ENCODE peak calls at places on chromosomes 13 and 19, in four cellular contexts. One of them, this sample, is unnamed.

GRCh38 chr13:36344173-36344572 is 2.0 kb downstream of the SPART start:
- DNase-seq in K562: peak
- DNase-seq in H1: no peak
- DNase-seq in GM12891: no peak
- DNase-seq in this sample: no peak

GRCh38 chr13:67438465-67438864 is 208.3 kb upstream of the PCDH9 start:
- DNase-seq in GM12891: no peak
- DNase-seq in K562: no peak
- DNase-seq in H1: no peak
- DNase-seq in this sample: no peak

GRCh38 chr19:46373573-46374359 is 26.9 kb downstream of the PPP5C start:
- DNase-seq in K562: no peak
- DNase-seq in H1: peak
- DNase-seq in GM12891: no peak
- DNase-seq in this sample: no peak

GRCh38 chr19:5691930-5692784 is 2.1 kb downstream of the RPL36 start:
- DNase-seq in H1: no peak
- DNase-seq in K562: no peak
- DNase-seq in GM12891: no peak
- DNase-seq in this sample: no peak

GRCh38 chr13:48006396-48006795 is 5.3 kb upstream of the SUCLA2 start:
- DNase-seq in H1: no peak
- DNase-seq in GM12891: no peak
- DNase-seq in K562: no peak
- DNase-seq in this sample: no peak

GRCh38 chr19:4501691-4502090 is 16.6 kb downstream of the PLIN4 start:
- DNase-seq in H1: no peak
- DNase-seq in K562: no peak
- DNase-seq in GM12891: no peak
- DNase-seq in this sample: no peak

GRCh38 chr13:94352057-94352456 is 127.4 kb downstream of the DCT start:
- DNase-seq in GM12891: no peak
- DNase-seq in K562: no peak
- DNase-seq in H1: no peak
- DNase-seq in this sample: no peak

GRCh38 chr19:3324405-3324856 is 42.0 kb upstream of the NFIC start:
- DNase-seq in K562: peak
- DNase-seq in GM12891: no peak
- DNase-seq in H1: no peak
- DNase-seq in this sample: no peak

GRCh38 chr19:49097453-49098288 is 12.4 kb downstream of the SNRNP70 start:
- DNase-seq in H1: peak
- DNase-seq in GM12891: peak
- DNase-seq in K562: peak
- DNase-seq in this sample: no peak

GRCh38 chr19:4519521-4520277 is 1.4 kb upstream of the PLIN4 start:
- DNase-seq in GM12891: no peak
- DNase-seq in H1: no peak
- DNase-seq in K562: no peak
- DNase-seq in this sample: no peak

GRCh38 chr19:5955638-5955935 is 22.4 kb downstream of the RANBP3 start:
- DNase-seq in K562: no peak
- DNase-seq in GM12891: no peak
- DNase-seq in H1: no peak
- DNase-seq in this sample: no peak

GRCh38 chr19:17865364-17866311 is 5.9 kb downstream of the RPL18A start:
- DNase-seq in K562: peak
- DNase-seq in GM12891: no peak
- DNase-seq in H1: no peak
- DNase-seq in this sample: no peak

GRCh38 chr13:52852444-52852843 is 4.0 kb upstream of the PCDH8 start:
- DNase-seq in GM12891: no peak
- DNase-seq in K562: no peak
- DNase-seq in H1: no peak
- DNase-seq in this sample: no peak

GRCh38 chr19:30664358-30665058 is 292.3 kb downstream of the ZNF536 start:
- DNase-seq in GM12891: no peak
- DNase-seq in H1: no peak
- DNase-seq in K562: no peak
- DNase-seq in this sample: no peak

GRCh38 chr13:42136518-42136917 is 88.1 kb downstream of the DGKH start:
- DNase-seq in H1: no peak
- DNase-seq in K562: no peak
- DNase-seq in GM12891: no peak
- DNase-seq in this sample: no peak

GRCh38 chr13:77580748-77581147 is 45.2 kb downstream of the SCEL start:
- DNase-seq in GM12891: no peak
- DNase-seq in K562: peak
- DNase-seq in H1: no peak
- DNase-seq in this sample: no peak

GRCh38 chr13:42873081-42873480 is 91.7 kb downstream of the FAM216B start:
- DNase-seq in H1: no peak
- DNase-seq in GM12891: no peak
- DNase-seq in K562: no peak
- DNase-seq in this sample: no peak

GRCh38 chr19:7928334-7928706 is 2.4 kb upstream of the CTXN1 start:
- DNase-seq in K562: no peak
- DNase-seq in H1: no peak
- DNase-seq in GM12891: no peak
- DNase-seq in this sample: no peak

GRCh38 chr19:41940443-41941409 is 12.5 kb upstream of the ERFL start:
- DNase-seq in H1: no peak
- DNase-seq in K562: peak
- DNase-seq in GM12891: no peak
- DNase-seq in this sample: no peak

GRCh38 chr13:74082741-74083160 is 51.5 kb downstream of the KLF12 start:
- DNase-seq in GM12891: no peak
- DNase-seq in H1: no peak
- DNase-seq in K562: no peak
- DNase-seq in this sample: no peak

GRCh38 chr13:48142437-48142836 is 47.5 kb upstream of the MED4 start:
- DNase-seq in GM12891: no peak
- DNase-seq in H1: no peak
- DNase-seq in K562: no peak
- DNase-seq in this sample: peak

GRCh38 chr19:497861-498590 is 1.7 kb downstream of the MADCAM1 start:
- DNase-seq in K562: no peak
- DNase-seq in H1: no peak
- DNase-seq in GM12891: no peak
- DNase-seq in this sample: no peak

GRCh38 chr13:38667526-38668094 is 19.3 kb upstream of the FREM2 start:
- DNase-seq in K562: no peak
- DNase-seq in GM12891: no peak
- DNase-seq in H1: no peak
- DNase-seq in this sample: no peak

GRCh38 chr13:26227396-26227971 is 5.4 kb upstream of the RNF6 start:
- DNase-seq in K562: no peak
- DNase-seq in GM12891: no peak
- DNase-seq in H1: no peak
- DNase-seq in this sample: no peak

GRCh38 chr13:28557725-28558124 is 62.8 kb upstream of the FLT1 start:
- DNase-seq in GM12891: no peak
- DNase-seq in H1: no peak
- DNase-seq in K562: no peak
- DNase-seq in this sample: no peak

GRCh38 chr13:40275636-40276035 is 390.8 kb downstream of the FOXO1 start:
- DNase-seq in H1: no peak
- DNase-seq in GM12891: no peak
- DNase-seq in K562: no peak
- DNase-seq in this sample: no peak

GRCh38 chr13:99193152-99193551 is 7.5 kb upstream of the UBAC2 start:
- DNase-seq in H1: no peak
- DNase-seq in K562: no peak
- DNase-seq in GM12891: no peak
- DNase-seq in this sample: no peak

GRCh38 chr19:41327076-41327475 is 17.1 kb downstream of the CCDC97 start:
- DNase-seq in H1: no peak
- DNase-seq in K562: no peak
- DNase-seq in GM12891: no peak
- DNase-seq in this sample: no peak

GRCh38 chr19:2446390-2446789 is 10.4 kb downstream of the LMNB2 start:
- DNase-seq in K562: no peak
- DNase-seq in GM12891: peak
- DNase-seq in H1: no peak
- DNase-seq in this sample: no peak

GRCh38 chr19:35330475-35330874 is 1.5 kb downstream of the CD22 start:
- DNase-seq in GM12891: no peak
- DNase-seq in K562: no peak
- DNase-seq in H1: no peak
- DNase-seq in this sample: peak

GRCh38 chr19:35334064-35334753 is 5.2 kb downstream of the CD22 start:
- DNase-seq in K562: no peak
- DNase-seq in H1: no peak
- DNase-seq in GM12891: no peak
- DNase-seq in this sample: no peak

GRCh38 chr19:35331551-35332214 is 2.7 kb downstream of the CD22 start:
- DNase-seq in K562: peak
- DNase-seq in GM12891: no peak
- DNase-seq in H1: no peak
- DNase-seq in this sample: no peak

GRCh38 chr19:35329323-35329722 is 336 bp downstream of the CD22 start:
- DNase-seq in H1: no peak
- DNase-seq in K562: no peak
- DNase-seq in GM12891: no peak
- DNase-seq in this sample: no peak

DNA sequence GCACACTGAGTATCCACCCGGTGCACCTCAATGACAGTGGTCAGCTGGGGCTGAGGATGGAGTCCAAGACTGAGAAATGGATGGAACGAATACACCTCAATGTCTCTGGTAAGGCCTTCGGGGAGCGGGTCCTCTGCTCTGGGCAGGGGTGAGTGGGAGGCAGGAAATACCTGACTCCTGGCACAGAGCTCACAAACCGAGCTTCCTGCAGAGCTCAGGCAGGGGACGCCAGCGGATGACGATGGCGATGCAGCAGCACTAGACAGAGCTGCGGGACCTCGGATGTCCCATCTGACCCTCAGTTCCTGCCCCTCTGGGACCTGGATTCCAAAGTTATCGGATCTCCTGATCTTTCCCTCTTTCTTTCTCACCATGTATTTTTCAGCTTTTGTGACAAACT is 3.8 kb downstream of the CD22 start:
- DNase-seq in K562: peak
- DNase-seq in GM12891: no peak
- DNase-seq in H1: no peak
- DNase-seq in this sample: no peak
- TF ChIP-seq TAF1 in K562: no peak
- TF ChIP-seq TAF1 in GM12891: no peak
- TF ChIP-seq TAF1 in H1: no peak
- TF ChIP-seq TAF1 in this sample: peak

DNA sequence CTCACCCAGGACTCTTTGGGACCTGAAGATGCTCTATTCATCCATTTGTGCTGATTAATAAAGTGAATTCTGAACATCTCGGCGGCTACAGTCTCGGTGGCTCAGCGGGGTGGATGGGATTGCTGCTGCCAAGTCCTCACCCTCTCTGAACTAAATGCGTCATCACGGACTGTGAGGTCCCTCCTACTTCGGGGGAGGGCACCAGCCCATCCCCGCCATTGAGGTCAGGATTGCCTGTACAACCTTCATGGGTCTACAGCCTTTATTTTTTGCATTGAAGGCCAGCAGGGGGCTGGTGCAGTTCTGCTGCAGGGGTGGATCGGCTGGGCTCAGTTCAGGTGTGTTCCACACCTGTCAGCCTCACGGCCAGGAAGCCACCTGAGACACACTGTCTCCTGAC is 181.8 kb downstream of the COL4A1 start:
- DNase-seq in H1: no peak
- DNase-seq in GM12891: no peak
- DNase-seq in K562: no peak
- DNase-seq in this sample: no peak
- TF ChIP-seq TAF1 in H1: no peak
- TF ChIP-seq TAF1 in GM12891: no peak
- TF ChIP-seq TAF1 in K562: no peak
- TF ChIP-seq TAF1 in this sample: no peak

GRCh38 chr19:52734340-52734892 is 428 bp downstream of the ZNF611 start:
- DNase-seq in GM12891: no peak
- DNase-seq in K562: peak
- DNase-seq in H1: no peak
- DNase-seq in this sample: no peak
- TF ChIP-seq TAF1 in GM12891: no peak
- TF ChIP-seq TAF1 in K562: no peak
- TF ChIP-seq TAF1 in H1: no peak
- TF ChIP-seq TAF1 in this sample: no peak

GRCh38 chr13:51674276-51674675 is 90.0 kb downstream of the WDFY2 start:
- DNase-seq in K562: no peak
- DNase-seq in GM12891: no peak
- DNase-seq in H1: no peak
- DNase-seq in this sample: no peak
- TF ChIP-seq TAF1 in K562: no peak
- TF ChIP-seq TAF1 in GM12891: no peak
- TF ChIP-seq TAF1 in H1: no peak
- TF ChIP-seq TAF1 in this sample: no peak

This sample was measured in GM12878.